ENCODE peak calls at places on chromosomes 13 and 19, in eight cellular contexts. Z, F, Q, I, D, B, T and K are unnamed samples.

GRCh38 chr19:48717059-48717395 is 2.5 kb downstream of the MAMSTR start:
- DNase-seq in Z (no peak), F (no peak), Q (no peak), I (no peak), D (no peak), B (no peak), T (no peak), K (no peak)

GRCh38 chr19:12453495-12453894 is 12.7 kb upstream of the ZNF443 start:
- DNase-seq in Z (no peak), F (no peak), Q (no peak), I (no peak), D (no peak), B (no peak), T (no peak), K (no peak)

GRCh38 chr13:38703255-38703654 is 16.4 kb downstream of the FREM2 start:
- DNase-seq in Z (no peak), F (no peak), Q (no peak), I (no peak), D (no peak), B (no peak), T (no peak), K (no peak)

GRCh38 chr19:29001006-29001921 is 211.7 kb downstream of the UQCRFS1 start:
- DNase-seq in Z (no peak), F (no peak), Q (no peak), I (no peak), D (no peak), B (no peak), T (no peak), K (no peak)

GRCh38 chr13:108700421-108701170 is 71.2 kb downstream of the MYO16 start:
- DNase-seq in Z (no peak), F (no peak), Q (no peak), I (peak), D (no peak), B (no peak), T (no peak), K (no peak)

GRCh38 chr19:19356500-19356899 is 35.9 kb downstream of the MAU2 start:
- DNase-seq in Z (no peak), F (no peak), Q (peak), I (no peak), D (no peak), B (no peak), T (no peak), K (no peak)

GRCh38 chr19:18173572-18174294 is at the start of gene IFI30:
- DNase-seq in Z (peak), F (no peak), Q (peak), I (no peak), D (peak), B (peak), T (no peak), K (peak)

GRCh38 chr13:112588490-112589297 is 741 bp upstream of the TUBGCP3 start:
- DNase-seq in Z (no peak), F (no peak), Q (peak), I (no peak), D (no peak), B (peak), T (no peak), K (no peak)

GRCh38 chr19:10670876-10671804 is 17.0 kb downstream of the ILF3 start:
- DNase-seq in Z (no peak), F (no peak), Q (peak), I (no peak), D (no peak), B (no peak), T (no peak), K (no peak)

GRCh38 chr19:33373701-33374405 is at the start of gene CEBPG:
- DNase-seq in Z (peak), F (peak), Q (peak), I (peak), D (peak), B (peak), T (no peak), K (peak)

GRCh38 chr13:112445411-112446271 is 69.5 kb downstream of the SPACA7 start:
- DNase-seq in Z (no peak), F (no peak), Q (peak), I (no peak), D (no peak), B (no peak), T (no peak), K (no peak)

GRCh38 chr19:47402504-47402903 is 16.8 kb downstream of the MEIS3 start:
- DNase-seq in Z (no peak), F (no peak), Q (peak), I (no peak), D (no peak), B (no peak), T (no peak), K (no peak)

GRCh38 chr13:71137106-71137505 is 729.9 kb downstream of the DACH1 start:
- DNase-seq in Z (no peak), F (no peak), Q (no peak), I (no peak), D (no peak), B (no peak), T (no peak), K (no peak)

GRCh38 chr13:44404261-44405139 is 30.9 kb downstream of the SERP2 start:
- DNase-seq in Z (no peak), F (no peak), Q (peak), I (no peak), D (no peak), B (no peak), T (no peak), K (no peak)

GRCh38 chr13:41955605-41956004 is 5.3 kb downstream of the VWA8 start:
- DNase-seq in Z (no peak), F (no peak), Q (no peak), I (no peak), D (no peak), B (no peak), T (no peak), K (no peak)

GRCh38 chr13:67231481-67231940 is 1.4 kb upstream of the PCDH9 start:
- DNase-seq in Z (no peak), F (no peak), Q (no peak), I (no peak), D (no peak), B (no peak), T (no peak), K (no peak)